ENCODE peak calls at places on chromosome 1, in nine cellular contexts. P, S, B, F, M, R, G, D and T are unnamed samples.

GRCh38 chr1:230091473-230092231 is 24.6 kb downstream of the GALNT2 start:
- DNase-seq in P (no peak), S (no peak), B (no peak), F (no peak), M (no peak), R (no peak), G (no peak), D (no peak), T (no peak)

GRCh38 chr1:201153474-201154388 is 543 bp downstream of the TMEM9 start:
- DNase-seq in P (no peak), S (no peak), B (no peak), F (no peak), M (peak; percentile 70), R (no peak), G (no peak), D (no peak), T (no peak)

GRCh38 chr1:92754000-92754787 is 30.7 kb downstream of the EVI5 start:
- DNase-seq in P (no peak), S (no peak), B (no peak), F (no peak), M (no peak), R (peak; percentile 73), G (no peak), D (no peak), T (no peak)

GRCh38 chr1:207327994-207328393 is 6.5 kb downstream of the CD55 start:
- DNase-seq in P (no peak), S (no peak), B (no peak), F (no peak), M (no peak), R (peak; percentile 90), G (no peak), D (no peak), T (peak; percentile 85)

GRCh38 chr1:168321945-168322344 is 41.3 kb downstream of the TBX19 start:
- DNase-seq in P (no peak), S (no peak), B (no peak), F (no peak), M (no peak), R (peak; percentile 61), G (no peak), D (peak; percentile 65), T (peak; percentile 57)

GRCh38 chr1:45942411-45942810 is 139.0 kb downstream of the MAST2 start:
- DNase-seq in P (no peak), S (no peak), B (no peak), F (no peak), M (no peak), R (no peak), G (no peak), D (no peak), T (no peak)

GRCh38 chr1:175192630-175193338 is at the start of gene KIAA0040:
- DNase-seq in P (peak; percentile 53), S (no peak), B (peak; percentile 64), F (peak; percentile 71), M (peak; percentile 81), R (peak; percentile 38), G (peak; percentile 72), D (peak; percentile 58), T (peak; percentile 68)

GRCh38 chr1:106962591-106962990 is 93.9 kb upstream of the PRMT6 start:
- DNase-seq in P (no peak), S (no peak), B (no peak), F (no peak), M (no peak), R (no peak), G (no peak), D (no peak), T (no peak)

GRCh38 chr1:20198296-20198695 is 12.0 kb upstream of the PLA2G2C start:
- DNase-seq in P (no peak), S (no peak), B (no peak), F (no peak), M (no peak), R (no peak), G (no peak), D (no peak), T (no peak)

GRCh38 chr1:61183471-61184034 is 101.2 kb downstream of the NFIA start:
- DNase-seq in P (no peak), S (no peak), B (no peak), F (no peak), M (no peak), R (peak; percentile 81), G (no peak), D (no peak), T (peak; percentile 30)

GRCh38 chr1:28927442-28928305 is 13.3 kb downstream of the EPB41 start:
- DNase-seq in P (no peak), S (no peak), B (no peak), F (no peak), M (peak; percentile 35), R (peak; percentile 50), G (no peak), D (peak; percentile 23), T (no peak)

GRCh38 chr1:215002471-215002870 is 80.1 kb upstream of the KCNK2 start:
- DNase-seq in P (no peak), S (no peak), B (no peak), F (no peak), M (peak; percentile 4), R (peak; percentile 68), G (no peak), D (no peak), T (peak; percentile 14)

GRCh38 chr1:12475947-12476346 is 142.1 kb downstream of the DHRS3 start:
- DNase-seq in P (no peak), S (no peak), B (no peak), F (peak; percentile 15), M (no peak), R (peak; percentile 53), G (no peak), D (no peak), T (no peak)

GRCh38 chr1:151881479-151881878 is 27.8 kb downstream of the THEM4 start:
- DNase-seq in P (no peak), S (no peak), B (no peak), F (no peak), M (no peak), R (no peak), G (no peak), D (no peak), T (no peak)

GRCh38 chr1:226903819-226904710 is 33.6 kb downstream of the PSEN2 start:
- DNase-seq in P (no peak), S (no peak), B (no peak), F (no peak), M (peak; percentile 13), R (peak; percentile 90), G (no peak), D (no peak), T (peak; percentile 23)

GRCh38 chr1:40796939-40797667 is 13.5 kb downstream of the KCNQ4 start:
- DNase-seq in P (no peak), S (no peak), B (no peak), F (no peak), M (no peak), R (no peak), G (no peak), D (peak; percentile 14), T (peak; percentile 49)

GRCh38 chr1:236354330-236355147 is 39.5 kb upstream of the EDARADD start:
- DNase-seq in P (no peak), S (no peak), B (no peak), F (no peak), M (no peak), R (peak; percentile 96), G (no peak), D (peak; percentile 13), T (no peak)